ENCODE peak calls at places on chromosome 13, in six cellular contexts. K is tibial nerve; J is esophagus squamous epithelium; G is cardiac muscle cell; U is HAP-1; Y is effector memory CD4-positive, alpha-beta T cell. F is an unnamed sample.

GRCh38 chr13:58855283-58855682 is 1223.7 kb downstream of the PCDH17 start:
- DNase-seq in U (no peak), G (no peak), K (no peak), J (no peak), Y (no peak), F (no peak)

GRCh38 chr13:42322806-42323205 is 50.9 kb downstream of the AKAP11 start:
- DNase-seq in Y (no peak), U (no peak), G (no peak), K (no peak), J (no peak), F (no peak)

GRCh38 chr13:23506821-23507210 is 63.4 kb upstream of the TNFRSF19 start:
- DNase-seq in Y (no peak), G (peak; percentile 81), K (no peak), U (no peak), J (no peak), F (no peak)

GRCh38 chr13:26498524-26499208 is 58.8 kb upstream of the WASF3 start:
- DNase-seq in Y (no peak), U (no peak), G (peak; percentile 22), K (no peak), J (no peak), F (no peak)

GRCh38 chr13:30745917-30746686 is 10.8 kb downstream of the ALOX5AP start:
- DNase-seq in U (no peak), J (no peak), G (peak; percentile 51), K (no peak), Y (no peak), F (no peak)

GRCh38 chr13:79626924-79627323 is 146.0 kb downstream of the NDFIP2 start:
- DNase-seq in G (peak; percentile 17), U (no peak), J (no peak), K (no peak), Y (no peak), F (no peak)

GRCh38 chr13:113625965-113626661 is 31.9 kb downstream of the ATP4B start:
- DNase-seq in Y (no peak), J (no peak), K (no peak), U (no peak), G (peak; percentile 52), F (no peak)

GRCh38 chr13:66339214-66339613 is 890.9 kb downstream of the PCDH9 start:
- DNase-seq in Y (no peak), K (no peak), U (no peak), J (no peak), G (no peak), F (no peak)

GRCh38 chr13:61142506-61142905 is 273.1 kb downstream of the PCDH20 start:
- DNase-seq in K (no peak), G (no peak), Y (no peak), U (no peak), J (no peak), F (no peak)

GRCh38 chr13:113627136-113627535 is 30.9 kb downstream of the ATP4B start:
- DNase-seq in J (no peak), K (no peak), G (no peak), U (no peak), Y (no peak), F (peak; percentile 36)

GRCh38 chr13:65026505-65026904 is 2203.6 kb downstream of the PCDH9 start:
- DNase-seq in U (no peak), G (no peak), J (no peak), Y (no peak), K (no peak), F (no peak)

GRCh38 chr13:65597839-65598818 is 1632.0 kb downstream of the PCDH9 start:
- DNase-seq in K (no peak), G (peak; percentile 91), J (no peak), U (no peak), Y (no peak), F (no peak)

GRCh38 chr13:41054919-41055619 is 6.2 kb upstream of the WBP4 start:
- DNase-seq in K (no peak), J (no peak), G (no peak), U (no peak), Y (no peak), F (no peak)

GRCh38 chr13:33275916-33276315 is 9.6 kb downstream of the STARD13 start:
- DNase-seq in Y (no peak), U (no peak), G (peak; percentile 67), J (no peak), K (no peak), F (no peak)

GRCh38 chr13:59458908-59459579 is 704.7 kb downstream of the DIAPH3 start:
- DNase-seq in U (no peak), J (no peak), Y (no peak), K (no peak), G (peak; percentile 92), F (peak; percentile 62)

GRCh38 chr13:25429466-25429865 is 57.7 kb downstream of the ATP8A2 start:
- DNase-seq in G (no peak), J (no peak), U (no peak), Y (no peak), K (no peak), F (no peak)

GRCh38 chr13:53151692-53152421 is 123.2 kb downstream of the OLFM4 start:
- DNase-seq in G (peak; percentile 71), J (no peak), Y (no peak), K (peak; percentile 65), U (peak; percentile 66), F (no peak)

GRCh38 chr13:113897966-113898365 is 34.1 kb upstream of the GAS6 start:
- DNase-seq in K (no peak), G (no peak), U (no peak), Y (no peak), J (no peak), F (no peak)

GRCh38 chr13:80141114-80141849 is 199.6 kb downstream of the SPRY2 start:
- DNase-seq in U (no peak), J (no peak), G (peak; percentile 96), K (peak; percentile 21), Y (no peak), F (peak; percentile 80)

GRCh38 chr13:107842562-107843180 is 372.7 kb downstream of the LIG4 start:
- DNase-seq in G (peak; percentile 37), J (no peak), Y (no peak), U (peak; percentile 93), K (no peak), F (no peak)

GRCh38 chr13:64423467-64423866 is 2806.7 kb downstream of the PCDH9 start:
- DNase-seq in U (no peak), Y (no peak), G (no peak), J (no peak), K (no peak), F (no peak)

GRCh38 chr13:43698743-43699142 is 88.0 kb downstream of the ENOX1 start:
- DNase-seq in U (no peak), Y (no peak), K (no peak), G (peak; percentile 69), J (no peak), F (no peak)

GRCh38 chr13:93496985-93497673 is 270.5 kb downstream of the GPC6 start:
- DNase-seq in U (peak; percentile 90), G (no peak), Y (no peak), K (no peak), J (no peak), F (no peak)

GRCh38 chr13:111210488-111210887 is 95.4 kb downstream of the ARHGEF7 start:
- DNase-seq in K (no peak), U (no peak), Y (no peak), G (peak; percentile 88), J (no peak), F (peak; percentile 82)

GRCh38 chr13:102651892-102652291 is 43.0 kb downstream of the METTL21C start:
- DNase-seq in Y (no peak), G (peak; percentile 4), U (no peak), K (no peak), J (no peak), F (no peak)

GRCh38 chr13:78881746-78882145 is 222.8 kb upstream of the OBI1 start:
- DNase-seq in K (no peak), U (no peak), J (no peak), G (no peak), Y (no peak), F (no peak)

GRCh38 chr13:40812724-40813445 is 23.5 kb downstream of the SLC25A15 start:
- DNase-seq in J (no peak), Y (no peak), K (no peak), U (no peak), G (peak; percentile 8), F (no peak)

GRCh38 chr13:50080856-50081105 is 65.5 kb downstream of the KCNRG start:
- DNase-seq in J (no peak), G (no peak), K (no peak), U (no peak), Y (no peak), F (no peak)
- H3K4me1 ChIP-seq in J (peaks cover 15% of the 10 kb centered on the region), G (peaks cover 3% of the 10 kb centered on the region), K (peaks cover 13% of the 10 kb centered on the region), U (peaks cover 31% of the 10 kb centered on the region), Y (peaks cover 5% of the 10 kb centered on the region), F (no peaks in the 10 kb centered on the region)

DNA sequence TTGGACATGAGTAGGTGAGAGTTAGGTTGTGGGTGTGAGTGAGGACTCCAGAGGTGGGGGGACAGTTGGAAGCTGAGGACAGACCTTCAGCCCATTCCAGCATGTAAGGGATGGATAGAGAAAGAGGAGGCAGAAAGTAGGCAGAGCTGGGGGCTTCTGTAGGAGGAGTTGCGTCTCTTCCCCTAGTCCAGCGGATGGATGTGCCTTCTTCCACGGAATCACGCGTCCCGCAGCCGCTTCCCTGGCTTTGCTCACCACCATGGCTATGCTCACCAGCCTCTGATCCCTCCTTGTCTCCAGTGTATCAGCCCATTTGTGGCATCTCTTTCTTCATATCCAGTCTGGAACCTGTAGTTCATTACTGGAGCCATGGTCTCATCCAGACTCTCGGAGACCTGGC is 5.6 kb downstream of the UBAC2 start:
- DNase-seq in K (no peak), Y (no peak), J (no peak), G (no peak), U (no peak), F (no peak)
- H3K4me1 ChIP-seq in K (peaks cover 16% of the 10 kb centered on the region), Y (peaks cover 36% of the 10 kb centered on the region), J (peaks cover 34% of the 10 kb centered on the region), G (peaks cover 6% of the 10 kb centered on the region), U (peaks cover 5% of the 10 kb centered on the region), F (peaks cover 11% of the 10 kb centered on the region)

DNA sequence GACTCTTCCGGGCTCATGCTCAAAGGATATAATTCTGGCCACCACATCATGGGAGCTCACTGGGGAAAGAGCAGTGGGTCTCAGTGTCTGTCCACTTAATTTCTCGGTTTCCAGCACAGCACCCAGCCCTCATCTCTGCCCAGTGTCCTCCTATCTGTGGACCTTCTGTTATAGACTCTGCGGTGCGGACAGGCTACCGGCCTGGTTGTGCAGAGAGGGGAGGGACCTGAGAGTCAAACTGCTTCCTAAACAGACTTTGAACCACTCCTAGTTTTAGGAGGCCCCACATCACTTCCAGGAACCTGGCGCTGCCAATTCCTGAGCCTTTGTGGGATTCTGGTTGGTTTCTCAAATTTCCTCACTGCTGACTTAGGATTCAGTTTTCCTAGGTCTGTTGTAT is 59.8 kb upstream of the MED4 start:
- DNase-seq in G (no peak), Y (no peak), K (no peak), U (no peak), J (no peak), F (no peak)
- H3K4me1 ChIP-seq in G (no peaks in the 10 kb centered on the region), Y (peaks cover 45% of the 10 kb centered on the region), K (no peaks in the 10 kb centered on the region), U (peaks cover 16% of the 10 kb centered on the region), J (peaks cover 33% of the 10 kb centered on the region), F (peaks cover 2% of the 10 kb centered on the region)

DNA sequence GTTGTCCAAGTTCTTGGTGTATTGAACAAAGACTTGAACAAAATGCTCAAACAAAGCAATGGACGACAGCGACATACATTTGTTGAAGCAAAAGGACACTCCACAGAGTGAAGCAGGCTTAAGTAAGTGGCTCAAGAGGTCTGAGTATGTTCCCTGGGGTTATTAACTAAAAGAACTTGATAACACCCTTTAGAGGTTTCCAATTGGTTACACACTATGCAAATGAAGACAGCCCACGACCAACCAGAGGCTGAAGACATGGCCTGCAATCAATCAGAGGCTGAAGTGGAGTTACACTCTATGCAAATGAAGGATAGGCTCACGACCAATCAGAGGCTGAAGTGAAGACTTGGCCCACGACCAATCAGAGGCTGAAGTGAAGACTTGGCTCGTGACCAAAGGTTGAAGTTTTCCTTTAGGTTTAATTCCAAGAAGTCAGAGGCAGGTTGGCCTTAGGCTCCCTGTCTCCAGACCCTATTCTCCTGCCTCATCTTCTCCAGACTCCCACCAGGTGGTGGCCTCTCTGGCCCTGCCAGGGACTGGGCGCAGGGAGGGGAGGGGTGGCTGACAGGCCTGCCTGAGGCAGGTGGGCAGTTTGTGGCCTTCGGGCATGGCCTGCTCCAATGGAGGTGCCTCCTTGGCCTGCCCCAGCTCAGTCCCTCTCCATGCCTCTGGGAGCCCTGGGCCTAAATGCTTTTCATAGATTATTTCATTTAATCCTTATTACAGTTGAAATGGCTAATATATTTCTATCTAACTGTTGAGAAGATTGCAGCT is 38.1 kb downstream of the CCDC169 start:
- DNase-seq in U (no peak), G (no peak), Y (no peak), K (no peak), J (no peak), F (no peak)
- H3K4me1 ChIP-seq in U (no peaks in the 10 kb centered on the region), G (no peaks in the 10 kb centered on the region), Y (no peaks in the 10 kb centered on the region), K (no peaks in the 10 kb centered on the region), J (no peaks in the 10 kb centered on the region), F (no peaks in the 10 kb centered on the region)